ENCODE peak calls at places on chromosomes 7 and 10, in seven cellular contexts. L, U, T, O, W, Z and Q are unnamed samples.

GRCh38 chr7:18064242-18064838 is 36.7 kb upstream of the PRPS1L1 start:
- DNase-seq in L (peak), U (peak), W (peak), Z (no peak), T (peak), O (peak), Q (peak)

GRCh38 chr7:117478796-117479479 is 887 bp upstream of the CFTR start:
- DNase-seq in O (peak), W (peak), L (no peak), T (no peak), Z (no peak), U (peak), Q (no peak)

GRCh38 chr7:98621573-98622482 is 4.7 kb downstream of the NPTX2 start:
- DNase-seq in L (no peak), O (no peak), U (no peak), Z (no peak), W (no peak), T (peak), Q (no peak)

GRCh38 chr10:36531621-36532020 is 593.8 kb upstream of the ANKRD30A start:
- DNase-seq in T (no peak), Z (no peak), U (no peak), L (peak), W (no peak), O (no peak), Q (peak)

GRCh38 chr10:44962870-44963738 is 3.5 kb downstream of the RASSF4 start:
- DNase-seq in W (peak), L (no peak), Z (no peak), O (peak), U (no peak), T (no peak), Q (no peak)

GRCh38 chr7:45239486-45239885 is 81.9 kb downstream of the RAMP3 start:
- DNase-seq in O (no peak), T (no peak), Z (no peak), W (no peak), L (peak), U (no peak), Q (peak)

GRCh38 chr7:131591674-131592328 is 35.4 kb upstream of the PODXL start:
- DNase-seq in U (no peak), O (peak), W (peak), Z (no peak), L (no peak), T (peak), Q (no peak)

GRCh38 chr7:22320416-22320815 is 36.5 kb downstream of the RAPGEF5 start:
- DNase-seq in O (no peak), Z (no peak), T (no peak), L (no peak), U (no peak), W (no peak), Q (peak)

GRCh38 chr10:1549591-1550290 is 187.6 kb downstream of the ADARB2 start:
- DNase-seq in T (no peak), W (no peak), L (no peak), Z (no peak), O (no peak), U (no peak), Q (no peak)

GRCh38 chr7:50648570-50649169 is 83.5 kb upstream of the DDC start:
- DNase-seq in W (no peak), T (no peak), Z (no peak), L (no peak), O (no peak), U (no peak), Q (no peak)

GRCh38 chr10:48456361-48456804 is 148.5 kb downstream of the ARHGAP22 start:
- DNase-seq in T (peak), L (no peak), W (no peak), U (peak), O (peak), Z (no peak), Q (no peak)

GRCh38 chr7:138226001-138226476 is 149.8 kb downstream of the AKR1D1 start:
- DNase-seq in L (peak), O (no peak), U (peak), W (no peak), Z (no peak), T (peak), Q (peak)

GRCh38 chr10:120950103-120950561 is 99.0 kb downstream of the WDR11 start:
- DNase-seq in W (peak), L (no peak), U (peak), T (no peak), O (peak), Z (no peak), Q (peak)

GRCh38 chr7:84674236-84674913 is 479.8 kb upstream of the SEMA3A start:
- DNase-seq in W (no peak), L (no peak), O (no peak), T (no peak), Z (no peak), U (no peak), Q (peak)

GRCh38 chr7:128067983-128068382 is 36.7 kb upstream of the LRRC4 start:
- DNase-seq in Z (no peak), L (no peak), U (no peak), T (no peak), O (no peak), W (no peak), Q (no peak)

GRCh38 chr7:3887071-3887691 is 586.1 kb downstream of the SDK1 start:
- DNase-seq in O (no peak), T (no peak), W (no peak), U (no peak), L (peak), Z (no peak), Q (no peak)

GRCh38 chr10:126239844-126240243 is 148.4 kb downstream of the ADAM12 start:
- DNase-seq in O (no peak), L (no peak), U (no peak), Z (no peak), W (no peak), T (no peak), Q (no peak)

GRCh38 chr10:92699518-92700272 is 9.9 kb downstream of the HHEX start:
- DNase-seq in W (peak), T (peak), O (peak), Z (no peak), L (peak), U (peak), Q (peak)

DNA sequence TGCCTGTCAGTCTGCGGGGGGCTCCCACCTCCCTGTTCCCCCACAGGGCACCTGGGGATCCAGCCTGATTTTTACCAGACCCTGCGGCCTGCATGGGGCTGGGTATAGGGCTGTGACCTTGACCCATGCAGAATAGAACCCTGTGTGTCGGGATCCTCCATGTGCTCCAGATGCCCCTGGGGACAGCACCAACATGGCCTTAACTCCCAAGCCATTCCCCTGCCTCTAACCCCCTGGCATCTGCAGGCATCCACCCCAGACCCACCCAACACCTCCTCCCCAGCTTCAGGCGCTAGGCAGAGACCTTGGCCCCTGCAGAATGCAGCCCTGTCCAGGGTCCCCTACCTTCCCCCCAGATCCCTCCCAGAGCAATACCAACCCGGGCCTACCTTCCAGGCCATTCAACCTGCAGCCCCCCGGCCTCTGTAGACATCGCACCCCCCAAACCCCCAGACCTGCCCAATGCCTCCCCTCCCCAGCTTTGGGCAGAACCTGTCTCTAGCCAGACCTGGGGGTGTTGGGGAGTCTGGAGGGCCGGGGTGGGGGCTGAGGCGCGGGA is 770 bp upstream of the ELN start:
- DNase-seq in U (no peak), Z (no peak), L (no peak), O (no peak), T (peak), W (no peak), Q (no peak)
- H3K27ac ChIP-seq in U (peak), Z (no peak), L (no peak), O (no peak), T (peak), W (no peak), Q (no peak)

DNA sequence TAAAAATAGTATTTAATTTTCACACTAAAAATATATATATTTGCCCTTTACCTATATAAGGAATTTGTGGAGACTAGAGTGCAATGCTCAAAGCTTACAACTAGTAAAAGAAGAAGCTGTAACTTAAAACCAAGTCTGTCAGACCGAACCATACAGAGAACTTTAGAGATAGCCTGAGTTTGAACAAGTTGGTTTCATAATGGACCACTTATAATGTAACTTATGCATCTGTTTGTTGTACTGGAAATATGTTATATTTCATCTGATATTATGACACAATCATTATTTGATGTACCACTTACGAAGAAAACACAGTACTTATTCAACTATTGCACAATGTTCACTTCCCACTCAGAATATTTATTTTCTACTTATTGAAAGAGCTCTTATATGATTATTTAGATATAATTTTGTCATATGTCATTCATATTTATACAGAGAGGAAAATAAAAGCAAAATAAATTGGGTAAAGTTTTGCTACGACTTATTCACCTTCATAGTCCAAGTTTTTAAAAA is 462.8 kb downstream of the ATRNL1 start:
- DNase-seq in Z (no peak), O (no peak), W (no peak), U (no peak), L (no peak), T (no peak), Q (no peak)
- TF ChIP-seq EZH2phosphoT487 in Z (no peak), O (no peak), W (no peak), U (no peak), L (no peak), T (no peak), Q (no peak)

GRCh38 chr10:122499012-122499411 is 37.7 kb downstream of the HTRA1 start:
- DNase-seq in U (no peak), Z (no peak), O (no peak), L (no peak), W (no peak), T (no peak), Q (no peak)
- H3K27ac ChIP-seq in U (no peak), Z (no peak), O (no peak), L (no peak), W (no peak), T (no peak), Q (peak)

GRCh38 chr10:99370993-99371392 is 41.8 kb downstream of the CNNM1 start:
- DNase-seq in U (peak), T (peak), W (peak), L (no peak), O (peak), Z (peak), Q (peak)
- TF ChIP-seq EZH2phosphoT487 in U (no peak), T (no peak), W (no peak), L (no peak), O (no peak), Z (no peak), Q (no peak)

GRCh38 chr10:29579455-29579970 is 55.3 kb downstream of the SVIL start:
- DNase-seq in O (no peak), T (no peak), L (no peak), W (no peak), U (no peak), Z (no peak), Q (no peak)

GRCh38 chr10:29578457-29578856 is 56.3 kb downstream of the SVIL start:
- DNase-seq in Z (no peak), L (no peak), W (no peak), O (no peak), U (no peak), T (no peak), Q (no peak)

GRCh38 chr10:29576681-29577080 is 58.1 kb downstream of the SVIL start:
- DNase-seq in U (no peak), W (no peak), Z (no peak), L (no peak), O (no peak), T (no peak), Q (no peak)
- H3K27ac ChIP-seq in U (no peak), W (no peak), Z (no peak), L (no peak), O (no peak), T (no peak), Q (no peak)

DNA sequence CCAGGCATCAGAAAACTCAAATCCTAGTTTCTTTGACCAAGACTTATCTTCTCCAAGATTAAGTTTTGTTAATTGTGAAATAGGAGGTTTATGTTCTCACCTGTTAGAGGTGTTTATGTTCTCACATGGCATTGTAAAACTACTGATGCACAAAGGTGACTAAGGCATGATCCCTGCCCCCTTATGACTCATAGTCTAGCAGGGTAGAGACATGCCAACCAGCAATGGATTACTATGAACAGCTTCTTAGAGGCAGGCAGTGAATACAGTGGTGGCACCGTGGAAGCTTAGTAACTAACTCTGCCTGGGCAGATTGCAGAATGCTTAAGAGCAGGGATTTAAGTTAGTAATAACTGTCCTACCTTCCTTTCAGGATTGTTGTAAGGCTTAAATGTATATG is 400.9 kb downstream of the SORCS3 start:
- DNase-seq in Z (no peak), U (no peak), O (no peak), W (no peak), L (no peak), T (no peak), Q (no peak)
- TF ChIP-seq EZH2phosphoT487 in Z (no peak), U (no peak), O (no peak), W (no peak), L (no peak), T (no peak), Q (no peak)

DNA sequence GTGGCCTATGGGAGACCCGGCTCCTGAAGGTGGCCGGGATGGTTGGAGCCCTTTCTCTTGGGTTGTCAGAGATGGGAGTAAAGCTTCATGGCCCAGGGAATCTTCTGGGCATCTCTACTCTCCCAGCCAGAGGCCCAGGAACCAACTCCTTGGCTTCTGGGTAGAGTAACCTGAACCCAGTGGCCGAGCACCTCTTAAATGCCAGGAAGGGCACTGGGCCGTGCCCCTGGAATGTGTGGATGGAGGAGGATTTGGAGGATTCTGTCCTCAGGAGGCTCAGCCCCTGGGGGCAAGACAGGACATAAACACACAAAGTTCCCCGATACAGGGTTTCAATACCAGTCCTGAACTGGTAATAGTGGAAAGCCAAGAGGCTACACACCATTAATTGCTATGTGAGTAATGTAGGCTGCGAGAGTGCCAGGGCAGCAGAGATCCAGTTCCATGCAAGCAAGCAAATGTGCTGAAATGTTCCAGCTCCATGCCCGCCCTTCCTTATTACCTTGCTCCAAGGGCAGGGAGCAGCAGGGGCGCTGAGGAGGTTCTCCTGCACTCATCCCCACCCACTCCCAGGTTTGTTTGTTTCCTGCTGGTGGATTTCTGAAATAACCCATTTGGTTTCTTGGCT is 1.2 kb downstream of the PALD1 start:
- DNase-seq in O (peak), U (no peak), L (no peak), T (no peak), Z (no peak), W (no peak), Q (no peak)
- H3K27ac ChIP-seq in O (no peak), U (no peak), L (no peak), T (peak), Z (peak), W (no peak), Q (no peak)

GRCh38 chr7:139820089-139820488 is 9.0 kb upstream of the TBXAS1 start:
- DNase-seq in L (no peak), U (no peak), W (no peak), O (no peak), T (no peak), Z (no peak), Q (no peak)
- TF ChIP-seq EZH2phosphoT487 in L (no peak), U (no peak), W (no peak), O (no peak), T (no peak), Z (no peak), Q (no peak)

DNA sequence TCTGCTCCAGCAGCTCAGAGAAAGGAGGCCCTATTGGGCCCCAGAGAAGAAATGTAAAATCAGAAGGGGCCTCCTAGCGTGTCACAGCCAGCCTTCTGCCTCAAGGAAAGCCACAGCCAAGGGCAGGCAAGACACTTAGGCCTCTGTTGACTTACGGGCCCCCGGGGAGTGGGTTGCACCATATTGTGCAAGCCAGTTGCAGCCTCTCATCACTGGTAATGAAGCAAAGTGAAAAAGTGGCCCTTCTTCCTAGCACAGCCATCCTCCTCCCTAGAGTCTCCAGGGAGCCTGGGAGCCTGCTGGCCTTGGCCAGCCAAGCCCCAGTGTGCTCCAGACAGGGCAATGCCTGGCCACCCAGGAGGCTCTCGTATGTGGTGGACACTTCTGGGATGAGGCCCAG is 56.2 kb upstream of the GDF10 start:
- DNase-seq in O (no peak), U (no peak), Z (no peak), L (no peak), W (no peak), T (no peak), Q (no peak)
- H3K27ac ChIP-seq in O (no peak), U (no peak), Z (no peak), L (no peak), W (no peak), T (no peak), Q (no peak)